ENCODE peak calls at places on chromosomes 13 and 19, in six cellular contexts. One of them, this sample, is unnamed.

GRCh38 chr13:73849292-73849691 is 284.9 kb downstream of the KLF12 start:
- DNase-seq in dorsolateral prefrontal cortex: no peak
- DNase-seq in PC-3: peak; percentile 33
- DNase-seq in HFF-Myc: peak; percentile 11
- DNase-seq in mammary epithelial cell: no peak
- DNase-seq in RWPE2: no peak
- DNase-seq in this sample: no peak

GRCh38 chr13:37492741-37493514 is 105.6 kb downstream of the POSTN start:
- DNase-seq in PC-3: no peak
- DNase-seq in RWPE2: no peak
- DNase-seq in mammary epithelial cell: peak; percentile 66
- DNase-seq in HFF-Myc: peak; percentile 61
- DNase-seq in dorsolateral prefrontal cortex: no peak
- DNase-seq in this sample: peak; percentile 53

GRCh38 chr13:26590951-26591350 is 33.5 kb downstream of the WASF3 start:
- DNase-seq in PC-3: no peak
- DNase-seq in mammary epithelial cell: no peak
- DNase-seq in dorsolateral prefrontal cortex: no peak
- DNase-seq in RWPE2: no peak
- DNase-seq in HFF-Myc: no peak
- DNase-seq in this sample: no peak

GRCh38 chr19:480016-480855 is 16.1 kb upstream of the MADCAM1 start:
- DNase-seq in dorsolateral prefrontal cortex: peak; percentile 72
- DNase-seq in mammary epithelial cell: peak; percentile 28
- DNase-seq in PC-3: peak; percentile 79
- DNase-seq in RWPE2: no peak
- DNase-seq in HFF-Myc: no peak
- DNase-seq in this sample: no peak

GRCh38 chr19:45251452-45252354 is 632 bp downstream of the MARK4 start:
- DNase-seq in RWPE2: no peak
- DNase-seq in mammary epithelial cell: no peak
- DNase-seq in PC-3: no peak
- DNase-seq in dorsolateral prefrontal cortex: no peak
- DNase-seq in HFF-Myc: no peak
- DNase-seq in this sample: no peak

GRCh38 chr19:33063356-33064116 is 1.2 kb downstream of the RHPN2 start:
- DNase-seq in mammary epithelial cell: no peak
- DNase-seq in RWPE2: no peak
- DNase-seq in PC-3: peak; percentile 43
- DNase-seq in HFF-Myc: no peak
- DNase-seq in dorsolateral prefrontal cortex: no peak
- DNase-seq in this sample: no peak

GRCh38 chr19:29201849-29202248 is 11.1 kb downstream of the UQCRFS1 start:
- DNase-seq in mammary epithelial cell: no peak
- DNase-seq in HFF-Myc: no peak
- DNase-seq in dorsolateral prefrontal cortex: no peak
- DNase-seq in PC-3: no peak
- DNase-seq in RWPE2: no peak
- DNase-seq in this sample: no peak

GRCh38 chr19:27971071-27971470 is 1241.9 kb downstream of the UQCRFS1 start:
- DNase-seq in mammary epithelial cell: no peak
- DNase-seq in dorsolateral prefrontal cortex: no peak
- DNase-seq in RWPE2: no peak
- DNase-seq in PC-3: peak; percentile 7
- DNase-seq in HFF-Myc: no peak
- DNase-seq in this sample: no peak

GRCh38 chr19:6249296-6249695 is 30.5 kb downstream of the MLLT1 start:
- DNase-seq in PC-3: no peak
- DNase-seq in RWPE2: no peak
- DNase-seq in HFF-Myc: no peak
- DNase-seq in mammary epithelial cell: no peak
- DNase-seq in dorsolateral prefrontal cortex: no peak
- DNase-seq in this sample: no peak

GRCh38 chr13:43664700-43665191 is 122.0 kb downstream of the ENOX1 start:
- DNase-seq in HFF-Myc: peak; percentile 12
- DNase-seq in RWPE2: no peak
- DNase-seq in PC-3: peak; percentile 69
- DNase-seq in dorsolateral prefrontal cortex: no peak
- DNase-seq in mammary epithelial cell: peak; percentile 22
- DNase-seq in this sample: peak; percentile 37

GRCh38 chr13:113929628-113930615 is 44.0 kb downstream of the C13orf46 start:
- DNase-seq in RWPE2: peak; percentile 62
- DNase-seq in mammary epithelial cell: no peak
- DNase-seq in PC-3: no peak
- DNase-seq in dorsolateral prefrontal cortex: no peak
- DNase-seq in HFF-Myc: no peak
- DNase-seq in this sample: no peak
- TF ChIP-seq CTCF in RWPE2: peak; percentile 16
- TF ChIP-seq CTCF in mammary epithelial cell: no peak
- TF ChIP-seq CTCF in PC-3: no peak
- TF ChIP-seq CTCF in dorsolateral prefrontal cortex: no peak
- TF ChIP-seq CTCF in HFF-Myc: no peak
- TF ChIP-seq CTCF in this sample: no peak

GRCh38 chr19:48169585-48169973 is 565 bp downstream of the LIG1 start:
- DNase-seq in dorsolateral prefrontal cortex: peak; percentile 19
- DNase-seq in RWPE2: peak; percentile 84
- DNase-seq in PC-3: peak; percentile 66
- DNase-seq in mammary epithelial cell: peak; percentile 66
- DNase-seq in HFF-Myc: no peak
- DNase-seq in this sample: peak; percentile 29
- TF ChIP-seq CTCF in dorsolateral prefrontal cortex: no peak
- TF ChIP-seq CTCF in RWPE2: no peak
- TF ChIP-seq CTCF in PC-3: no peak
- TF ChIP-seq CTCF in mammary epithelial cell: no peak
- TF ChIP-seq CTCF in HFF-Myc: no peak
- TF ChIP-seq CTCF in this sample: no peak

DNA sequence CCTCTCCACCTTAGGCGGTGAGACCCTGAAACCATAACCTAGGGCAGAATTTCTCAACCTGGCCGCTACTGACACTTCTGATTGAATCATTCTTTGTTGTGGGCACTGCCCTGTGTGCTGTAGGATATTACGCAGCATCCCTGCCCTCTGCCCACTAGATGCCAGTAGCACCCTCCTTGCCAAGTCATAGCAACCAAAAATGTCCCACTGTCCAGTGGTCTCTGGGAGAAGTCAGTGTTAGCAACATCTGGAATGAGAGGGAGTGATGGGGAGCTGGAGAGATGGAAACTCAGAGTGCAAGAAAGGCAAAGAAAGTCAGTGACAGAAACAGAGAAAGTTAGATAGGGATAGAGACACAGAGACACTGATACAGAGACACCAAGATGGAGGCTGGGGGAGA is 13.6 kb downstream of the KLK4 start:
- DNase-seq in PC-3: peak; percentile 48
- DNase-seq in dorsolateral prefrontal cortex: no peak
- DNase-seq in mammary epithelial cell: peak; percentile 70
- DNase-seq in RWPE2: no peak
- DNase-seq in HFF-Myc: no peak
- DNase-seq in this sample: no peak
- TF ChIP-seq CTCF in PC-3: peak; percentile 53
- TF ChIP-seq CTCF in dorsolateral prefrontal cortex: no peak
- TF ChIP-seq CTCF in mammary epithelial cell: peak; percentile 64
- TF ChIP-seq CTCF in RWPE2: peak; percentile 12
- TF ChIP-seq CTCF in HFF-Myc: no peak
- TF ChIP-seq CTCF in this sample: no peak

GRCh38 chr19:46404884-46405658 is 8.3 kb downstream of the CCDC8 start:
- DNase-seq in RWPE2: no peak
- DNase-seq in PC-3: peak; percentile 14
- DNase-seq in mammary epithelial cell: no peak
- DNase-seq in HFF-Myc: no peak
- DNase-seq in dorsolateral prefrontal cortex: no peak
- DNase-seq in this sample: no peak

GRCh38 chr19:46407891-46408426 is 5.4 kb downstream of the CCDC8 start:
- DNase-seq in dorsolateral prefrontal cortex: no peak
- DNase-seq in PC-3: no peak
- DNase-seq in mammary epithelial cell: no peak
- DNase-seq in HFF-Myc: no peak
- DNase-seq in RWPE2: no peak
- DNase-seq in this sample: no peak

GRCh38 chr19:46408611-46409039 is 4.7 kb downstream of the CCDC8 start:
- DNase-seq in dorsolateral prefrontal cortex: peak; percentile 35
- DNase-seq in RWPE2: no peak
- DNase-seq in PC-3: no peak
- DNase-seq in HFF-Myc: no peak
- DNase-seq in mammary epithelial cell: no peak
- DNase-seq in this sample: no peak

GRCh38 chr19:46402725-46403124 is 10.6 kb downstream of the CCDC8 start:
- DNase-seq in RWPE2: peak; percentile 37
- DNase-seq in mammary epithelial cell: no peak
- DNase-seq in dorsolateral prefrontal cortex: no peak
- DNase-seq in HFF-Myc: no peak
- DNase-seq in PC-3: no peak
- DNase-seq in this sample: no peak

GRCh38 chr19:46404039-46404883 is 9.1 kb downstream of the CCDC8 start:
- DNase-seq in PC-3: peak; percentile 37
- DNase-seq in HFF-Myc: no peak
- DNase-seq in dorsolateral prefrontal cortex: peak; percentile 35
- DNase-seq in RWPE2: no peak
- DNase-seq in mammary epithelial cell: no peak
- DNase-seq in this sample: no peak
- TF ChIP-seq CTCF in PC-3: peak; percentile 35
- TF ChIP-seq CTCF in HFF-Myc: peak; percentile 31
- TF ChIP-seq CTCF in dorsolateral prefrontal cortex: no peak
- TF ChIP-seq CTCF in RWPE2: peak; percentile 24
- TF ChIP-seq CTCF in mammary epithelial cell: peak; percentile 17
- TF ChIP-seq CTCF in this sample: peak; percentile 44

GRCh38 chr19:16382775-16383543 is 58.3 kb downstream of the KLF2 start:
- DNase-seq in dorsolateral prefrontal cortex: peak; percentile 80
- DNase-seq in RWPE2: no peak
- DNase-seq in HFF-Myc: peak; percentile 44
- DNase-seq in PC-3: peak; percentile 79
- DNase-seq in mammary epithelial cell: peak; percentile 59
- DNase-seq in this sample: peak; percentile 73

GRCh38 chr19:16384688-16385087 is 60.1 kb downstream of the KLF2 start:
- DNase-seq in HFF-Myc: no peak
- DNase-seq in mammary epithelial cell: no peak
- DNase-seq in dorsolateral prefrontal cortex: no peak
- DNase-seq in PC-3: no peak
- DNase-seq in RWPE2: no peak
- DNase-seq in this sample: no peak

GRCh38 chr19:16381756-16382401 is 57.3 kb downstream of the KLF2 start:
- DNase-seq in PC-3: no peak
- DNase-seq in dorsolateral prefrontal cortex: peak; percentile 71
- DNase-seq in RWPE2: no peak
- DNase-seq in HFF-Myc: no peak
- DNase-seq in mammary epithelial cell: no peak
- DNase-seq in this sample: no peak

GRCh38 chr19:16385296-16385695 is 60.7 kb downstream of the KLF2 start:
- DNase-seq in mammary epithelial cell: no peak
- DNase-seq in HFF-Myc: no peak
- DNase-seq in PC-3: no peak
- DNase-seq in RWPE2: no peak
- DNase-seq in dorsolateral prefrontal cortex: no peak
- DNase-seq in this sample: no peak

GRCh38 chr19:16383584-16384161 is 59.0 kb downstream of the KLF2 start:
- DNase-seq in RWPE2: no peak
- DNase-seq in mammary epithelial cell: no peak
- DNase-seq in PC-3: no peak
- DNase-seq in dorsolateral prefrontal cortex: no peak
- DNase-seq in HFF-Myc: no peak
- DNase-seq in this sample: no peak
- TF ChIP-seq CTCF in RWPE2: peak; percentile 41
- TF ChIP-seq CTCF in mammary epithelial cell: no peak
- TF ChIP-seq CTCF in PC-3: no peak
- TF ChIP-seq CTCF in dorsolateral prefrontal cortex: no peak
- TF ChIP-seq CTCF in HFF-Myc: no peak
- TF ChIP-seq CTCF in this sample: no peak

GRCh38 chr13:78689011-78689410 is 30.1 kb upstream of the OBI1 start:
- DNase-seq in HFF-Myc: no peak
- DNase-seq in dorsolateral prefrontal cortex: no peak
- DNase-seq in mammary epithelial cell: no peak
- DNase-seq in PC-3: peak; percentile 12
- DNase-seq in RWPE2: no peak
- DNase-seq in this sample: no peak
- TF ChIP-seq CTCF in HFF-Myc: no peak
- TF ChIP-seq CTCF in dorsolateral prefrontal cortex: no peak
- TF ChIP-seq CTCF in mammary epithelial cell: peak; percentile 19
- TF ChIP-seq CTCF in PC-3: peak; percentile 15
- TF ChIP-seq CTCF in RWPE2: peak; percentile 13
- TF ChIP-seq CTCF in this sample: no peak

GRCh38 chr19:12496480-12496879 is 11.9 kb upstream of the ZNF709 start:
- DNase-seq in PC-3: no peak
- DNase-seq in dorsolateral prefrontal cortex: no peak
- DNase-seq in mammary epithelial cell: no peak
- DNase-seq in HFF-Myc: no peak
- DNase-seq in RWPE2: no peak
- DNase-seq in this sample: no peak

GRCh38 chr19:12497032-12497431 is 12.4 kb upstream of the ZNF709 start:
- DNase-seq in mammary epithelial cell: no peak
- DNase-seq in dorsolateral prefrontal cortex: no peak
- DNase-seq in HFF-Myc: no peak
- DNase-seq in RWPE2: no peak
- DNase-seq in PC-3: no peak
- DNase-seq in this sample: no peak

GRCh38 chr19:12494260-12494860 is 9.7 kb upstream of the ZNF709 start:
- DNase-seq in HFF-Myc: no peak
- DNase-seq in PC-3: no peak
- DNase-seq in RWPE2: no peak
- DNase-seq in dorsolateral prefrontal cortex: no peak
- DNase-seq in mammary epithelial cell: no peak
- DNase-seq in this sample: no peak

DNA sequence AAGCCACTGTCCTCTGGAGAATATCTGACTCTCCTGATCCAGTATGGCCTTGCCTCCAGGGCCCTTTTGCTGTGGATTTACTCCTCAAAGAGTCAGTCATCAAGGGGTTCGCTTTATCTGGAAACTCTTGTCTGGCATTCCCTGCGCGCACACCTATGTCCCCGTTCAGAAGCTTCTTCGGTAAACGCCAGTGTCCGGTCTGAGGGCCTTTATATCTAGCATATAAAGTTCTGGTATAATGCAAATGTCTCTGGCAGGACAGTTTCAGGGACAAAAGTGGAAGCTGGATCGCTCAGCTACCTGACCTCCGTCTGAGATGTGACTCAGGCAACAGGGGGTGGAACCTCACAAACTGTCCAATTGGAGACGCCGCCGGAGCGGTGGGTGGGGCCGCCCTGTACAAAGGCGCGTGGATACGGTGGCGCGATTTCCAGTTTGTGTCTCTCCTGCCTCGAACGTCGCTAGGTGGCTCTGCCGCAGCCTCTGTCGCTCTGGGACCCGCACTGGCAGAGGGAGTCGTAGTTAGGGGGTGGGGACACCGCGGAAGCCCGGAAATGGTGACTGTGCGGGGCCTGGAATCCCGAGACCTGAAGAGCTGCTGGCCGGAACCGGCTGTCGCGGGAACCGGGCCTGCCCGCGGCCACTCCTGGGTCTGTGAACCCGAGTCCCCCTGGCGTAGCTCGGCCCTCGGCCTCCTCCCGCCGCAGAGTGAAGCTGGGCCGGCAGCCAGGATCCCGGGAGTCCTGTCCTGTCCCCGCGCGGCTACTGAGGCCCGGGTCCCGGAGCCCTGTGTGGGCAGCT is 10.6 kb upstream of the ZNF709 start:
- DNase-seq in HFF-Myc: peak; percentile 46
- DNase-seq in mammary epithelial cell: peak; percentile 83
- DNase-seq in dorsolateral prefrontal cortex: peak; percentile 98
- DNase-seq in RWPE2: peak; percentile 82
- DNase-seq in PC-3: peak; percentile 85
- DNase-seq in this sample: peak; percentile 18
- TF ChIP-seq CTCF in HFF-Myc: peak; percentile 15
- TF ChIP-seq CTCF in mammary epithelial cell: peak; percentile 38
- TF ChIP-seq CTCF in dorsolateral prefrontal cortex: peak; percentile 86
- TF ChIP-seq CTCF in RWPE2: peak; percentile 57
- TF ChIP-seq CTCF in PC-3: peak; percentile 54
- TF ChIP-seq CTCF in this sample: peak; percentile 19

This sample was measured in AG04450.